ENCODE peak calls at places on chromosome 11, in ten cellular contexts. T is T-helper 2 cell; P is hippocampal formation; H is tibial artery; Y is AG08395; E is activated naive CD8-positive, alpha-beta T cell treated with anti-CD3 and anti-CD28 coated beads, Interleukin-2, amount 50 U/mL, for 24 hours; X is CD8-positive, alpha-beta memory T cell; O is H7; Q is stimulated activated CD4-positive, alpha-beta T cell treated with anti-CD3 and anti-CD28 coated beads, Interleukin-15, amount 100 ng/mL, for 24 hours; S is T47D. J is an unnamed sample.

GRCh38 chr11:132858203-132858602 is 674.1 kb downstream of the OPCML start:
- DNase-seq in T (no peak), P (no peak), H (no peak), Y (peak), E (no peak), X (no peak), O (peak), Q (peak), S (peak), J (peak)

GRCh38 chr11:131145806-131146205 is 224.6 kb upstream of the NTM start:
- DNase-seq in T (no peak), P (no peak), H (no peak), Y (no peak), E (no peak), X (no peak), O (no peak), Q (no peak), S (no peak), J (no peak)

GRCh38 chr11:10818594-10818993 is 9.9 kb upstream of the EIF4G2 start:
- DNase-seq in T (no peak), P (no peak), H (no peak), Y (peak), E (no peak), X (no peak), O (no peak), Q (no peak), S (no peak), J (peak)

GRCh38 chr11:11553595-11553994 is 68.2 kb downstream of the GALNT18 start:
- DNase-seq in T (no peak), P (peak), H (peak), Y (no peak), E (no peak), X (no peak), O (no peak), Q (no peak), S (no peak), J (no peak)

GRCh38 chr11:114066046-114066648 is 6.6 kb downstream of the ZBTB16 start:
- DNase-seq in T (no peak), P (no peak), H (no peak), Y (no peak), E (no peak), X (peak), O (no peak), Q (no peak), S (no peak), J (no peak)

GRCh38 chr11:108115495-108116140 is 5.7 kb upstream of the ACAT1 start:
- DNase-seq in T (no peak), P (peak), H (peak), Y (peak), E (no peak), X (no peak), O (peak), Q (no peak), S (no peak), J (peak)

GRCh38 chr11:5285703-5286102 is 16.0 kb upstream of the HBE1 start:
- DNase-seq in T (no peak), P (no peak), H (no peak), Y (no peak), E (no peak), X (no peak), O (no peak), Q (no peak), S (no peak), J (no peak)

GRCh38 chr11:313787-314547 is at the start of gene IFITM1:
- DNase-seq in T (no peak), P (no peak), H (no peak), Y (peak), E (peak), X (peak), O (peak), Q (peak), S (peak), J (peak)

GRCh38 chr11:26137651-26138050 is 194.3 kb upstream of the ANO3 start:
- DNase-seq in T (no peak), P (no peak), H (no peak), Y (no peak), E (no peak), X (no peak), O (no peak), Q (no peak), S (no peak), J (no peak)

GRCh38 chr11:64728757-64729365 is 5.9 kb upstream of the NRXN2 start:
- DNase-seq in T (no peak), P (no peak), H (no peak), Y (no peak), E (no peak), X (no peak), O (peak), Q (no peak), S (no peak), J (no peak)

GRCh38 chr11:75745807-75746206 is 22.8 kb upstream of the DGAT2 start:
- DNase-seq in T (no peak), P (no peak), H (no peak), Y (no peak), E (no peak), X (no peak), O (no peak), Q (no peak), S (no peak), J (no peak)

GRCh38 chr11:128093689-128094088 is 493.7 kb downstream of the ETS1 start:
- DNase-seq in T (no peak), P (no peak), H (no peak), Y (no peak), E (no peak), X (no peak), O (no peak), Q (no peak), S (no peak), J (no peak)

GRCh38 chr11:120778692-120779490 is 245.0 kb upstream of the TBCEL start:
- DNase-seq in T (no peak), P (no peak), H (no peak), Y (no peak), E (no peak), X (no peak), O (peak), Q (no peak), S (no peak), J (no peak)

GRCh38 chr11:47924184-47924671 is 56.1 kb upstream of the PTPRJ start:
- DNase-seq in T (no peak), P (no peak), H (no peak), Y (peak), E (peak), X (no peak), O (no peak), Q (peak), S (peak), J (peak)

GRCh38 chr11:122157540-122158173 is 41.6 kb upstream of the BLID start:
- DNase-seq in T (no peak), P (no peak), H (no peak), Y (no peak), E (no peak), X (no peak), O (no peak), Q (no peak), S (peak), J (no peak)

GRCh38 chr11:12261551-12261950 is 115.8 kb upstream of the PARVA start:
- DNase-seq in T (no peak), P (no peak), H (peak), Y (no peak), E (no peak), X (no peak), O (no peak), Q (no peak), S (no peak), J (no peak)

GRCh38 chr11:126153999-126154398 is 57.5 kb downstream of the RPUSD4 start:
- DNase-seq in T (no peak), P (no peak), H (no peak), Y (peak), E (no peak), X (no peak), O (peak), Q (no peak), S (no peak), J (peak)

GRCh38 chr11:73240190-73240781 is 22.2 kb downstream of the P2RY2 start:
- DNase-seq in T (no peak), P (no peak), H (no peak), Y (peak), E (no peak), X (no peak), O (no peak), Q (no peak), S (no peak), J (no peak)

GRCh38 chr11:95230054-95231034 is 658 bp downstream of the SESN3 start:
- DNase-seq in T (no peak), P (peak), H (peak), Y (peak), E (peak), X (peak), O (peak), Q (peak), S (no peak), J (peak)

GRCh38 chr11:118819687-118820086 is 28.7 kb upstream of the DDX6 start:
- DNase-seq in T (no peak), P (no peak), H (no peak), Y (no peak), E (no peak), X (no peak), O (no peak), Q (no peak), S (peak), J (no peak)

GRCh38 chr11:57597971-57598830 is 716 bp downstream of the SERPING1 start:
- DNase-seq in T (no peak), P (peak), H (peak), Y (peak), E (no peak), X (no peak), O (peak), Q (no peak), S (peak), J (peak)

GRCh38 chr11:11137339-11137738 is 215.7 kb downstream of the CSNK2A3 start:
- DNase-seq in T (no peak), P (no peak), H (no peak), Y (no peak), E (no peak), X (no peak), O (no peak), Q (no peak), S (no peak), J (no peak)

GRCh38 chr11:117519170-117519569 is 191.5 kb downstream of the CEP164 start:
- DNase-seq in T (no peak), P (no peak), H (no peak), Y (no peak), E (no peak), X (no peak), O (no peak), Q (no peak), S (no peak), J (peak)

GRCh38 chr11:35419713-35420333 is 465 bp upstream of the SLC1A2 start:
- DNase-seq in T (no peak), P (no peak), H (no peak), Y (peak), E (no peak), X (no peak), O (peak), Q (peak), S (no peak), J (no peak)

GRCh38 chr11:128290106-128290840 is 297.1 kb downstream of the ETS1 start:
- DNase-seq in T (peak), P (peak), H (peak), Y (peak), E (peak), X (peak), O (peak), Q (peak), S (peak), J (peak)

GRCh38 chr11:10809373-10810199 is 860 bp upstream of the EIF4G2 start:
- DNase-seq in T (peak), P (no peak), H (peak), Y (peak), E (peak), X (no peak), O (peak), Q (peak), S (peak), J (no peak)

GRCh38 chr11:12377824-12378593 is 638 bp downstream of the PARVA start:
- DNase-seq in T (no peak), P (no peak), H (peak), Y (peak), E (no peak), X (no peak), O (peak), Q (peak), S (peak), J (peak)

GRCh38 chr11:57481915-57482781 is 21.8 kb downstream of the RTN4RL2 start:
- DNase-seq in T (no peak), P (no peak), H (no peak), Y (no peak), E (no peak), X (no peak), O (peak), Q (no peak), S (no peak), J (no peak)

GRCh38 chr11:2520736-2521035 is 75.9 kb downstream of the KCNQ1 start:
- DNase-seq in T (no peak), P (no peak), H (no peak), Y (no peak), E (no peak), X (no peak), O (no peak), Q (no peak), S (no peak), J (no peak)

GRCh38 chr11:73317373-73317772 is 9.3 kb downstream of the ARHGEF17 start:
- DNase-seq in T (no peak), P (peak), H (peak), Y (peak), E (no peak), X (no peak), O (no peak), Q (no peak), S (no peak), J (no peak)

J was measured in hepatocyte.